ENCODE peak calls at places on chromosomes 1 and 21, in five cellular contexts. W, G, I, P and M are unnamed samples.

GRCh38 chr1:218945050-218945449 is 228.6 kb upstream of the LYPLAL1 start:
- DNase-seq in G (no peak), W (no peak), P (no peak), I (no peak), M (no peak)

GRCh38 chr1:30399026-30399425 is 324.4 kb downstream of the MATN1 start:
- DNase-seq in W (no peak), G (no peak), I (no peak), P (peak), M (no peak)

GRCh38 chr1:50930965-50931737 is 28.9 kb downstream of the FAF1 start:
- DNase-seq in W (no peak), I (no peak), G (no peak), P (no peak), M (peak)

GRCh38 chr1:234628099-234628498 is 18.1 kb upstream of the IRF2BP2 start:
- DNase-seq in G (peak), I (no peak), W (no peak), P (no peak), M (no peak)

GRCh38 chr1:2888281-2888845 is 86.9 kb upstream of the TTC34 start:
- DNase-seq in W (no peak), I (no peak), G (no peak), P (no peak), M (no peak)

GRCh38 chr1:18927654-18928272 is 25.4 kb upstream of the ALDH4A1 start:
- DNase-seq in I (no peak), P (no peak), W (peak), G (no peak), M (no peak)

GRCh38 chr1:62229468-62229867 is 34.8 kb downstream of the L1TD1 start:
- DNase-seq in P (no peak), G (no peak), I (no peak), W (no peak), M (peak)

GRCh38 chr1:225896937-225897549 is 8.1 kb upstream of the LEFTY1 start:
- DNase-seq in I (no peak), P (no peak), W (peak), G (no peak), M (peak)

GRCh38 chr1:172929006-172929405 is 121.7 kb downstream of the TNFSF18 start:
- DNase-seq in G (no peak), I (no peak), P (no peak), W (no peak), M (no peak)

GRCh38 chr1:145927073-145927886 is at the start of gene RBM8A:
- DNase-seq in G (peak), P (peak), W (peak), I (peak), M (peak)

GRCh38 chr1:6870086-6870485 is 84.8 kb downstream of the CAMTA1 start:
- DNase-seq in W (no peak), I (no peak), G (no peak), P (no peak), M (no peak)

GRCh38 chr1:159132271-159132881 is 39.0 kb upstream of the CADM3 start:
- DNase-seq in P (peak), I (peak), W (peak), G (peak), M (peak)

GRCh38 chr1:26285366-26286063 is 5.6 kb downstream of the SH3BGRL3 start:
- DNase-seq in W (peak), G (no peak), P (no peak), I (no peak), M (peak)

GRCh38 chr1:39625462-39626273 is 13.8 kb downstream of the HEYL start:
- DNase-seq in G (no peak), W (no peak), P (peak), I (no peak), M (no peak)

GRCh38 chr21:35156293-35156976 is 107.3 kb upstream of the RUNX1 start:
- DNase-seq in W (no peak), G (no peak), I (no peak), P (no peak), M (no peak)

GRCh38 chr1:115469703-115470476 is 131.8 kb upstream of the NGF start:
- DNase-seq in I (peak), P (no peak), G (peak), W (peak), M (peak)

GRCh38 chr21:25717491-25718139 is 17.1 kb downstream of the ATP5PF start:
- DNase-seq in I (no peak), G (no peak), W (no peak), P (no peak), M (no peak)

GRCh38 chr1:218294531-218294930 is 9.4 kb downstream of the RRP15 start:
- DNase-seq in G (no peak), P (no peak), W (no peak), I (no peak), M (peak)

GRCh38 chr1:78833491-78833890 is 173.0 kb downstream of the ADGRL4 start:
- DNase-seq in P (no peak), W (no peak), G (no peak), I (no peak), M (no peak)

GRCh38 chr1:75908717-75909152 is 23.5 kb downstream of the ASB17 start:
- DNase-seq in I (no peak), G (peak), P (no peak), W (no peak), M (peak)

GRCh38 chr1:62912028-62912638 is 128.2 kb downstream of the ATG4C start:
- DNase-seq in P (no peak), I (no peak), G (no peak), W (no peak), M (peak)

GRCh38 chr21:42195378-42196031 is 23.4 kb upstream of the ABCG1 start:
- DNase-seq in P (no peak), W (no peak), I (no peak), G (no peak), M (no peak)

GRCh38 chr1:221940631-221941030 is 198.7 kb upstream of the DUSP10 start:
- DNase-seq in P (no peak), I (no peak), G (no peak), W (no peak), M (no peak)

GRCh38 chr1:38114231-38114630 is 67.6 kb upstream of the POU3F1 start:
- DNase-seq in I (no peak), G (no peak), P (peak), W (no peak), M (no peak)

GRCh38 chr1:214476229-214476957 is 75.0 kb downstream of the PTPN14 start:
- DNase-seq in I (no peak), W (no peak), G (no peak), P (no peak), M (peak)

GRCh38 chr1:199243423-199244061 is 604.7 kb downstream of the PTPRC start:
- DNase-seq in G (no peak), P (peak), W (peak), I (no peak), M (peak)

GRCh38 chr1:50422946-50423669 is at the start of gene DMRTA2:
- DNase-seq in I (peak), G (no peak), W (no peak), P (no peak), M (peak)

GRCh38 chr1:92585831-92586230 is 99.1 kb upstream of the GFI1 start:
- DNase-seq in W (no peak), I (no peak), P (no peak), G (no peak), M (no peak)

GRCh38 chr1:14957375-14957774 is 196.2 kb upstream of the TMEM51 start:
- DNase-seq in P (no peak), W (no peak), I (no peak), G (no peak), M (no peak)

GRCh38 chr1:172321429-172321828 is 99.1 kb upstream of the C1orf105 start:
- DNase-seq in I (no peak), W (no peak), G (no peak), P (no peak), M (no peak)

GRCh38 chr1:69919129-69919921 is 286.1 kb downstream of the LRRC40 start:
- DNase-seq in P (no peak), G (no peak), W (no peak), I (no peak), M (no peak)

GRCh38 chr1:216475659-216476276 is 52.5 kb upstream of the USH2A start:
- DNase-seq in W (no peak), P (no peak), G (no peak), I (no peak), M (no peak)

GRCh38 chr1:231828182-231828920 is 201.8 kb downstream of the DISC1 start:
- DNase-seq in P (no peak), G (no peak), I (no peak), W (no peak), M (no peak)

GRCh38 chr1:166270476-166271150 is 103.8 kb upstream of the FAM78B start:
- DNase-seq in P (no peak), W (no peak), G (no peak), I (no peak), M (no peak)